ENCODE peak calls at places on chromosome 11, in seven cellular contexts. W, O, U, G, Z, H and N are unnamed samples.

GRCh38 chr11:11408436-11409221 is 55.6 kb upstream of the CSNK2A3 start:
- DNase-seq in W (no peak), O (no peak), U (no peak), G (no peak), Z (no peak), H (no peak), N (no peak)

GRCh38 chr11:113114452-113115027 is 153.3 kb downstream of the NCAM1 start:
- DNase-seq in W (peak), O (peak), U (peak), G (peak), Z (peak), H (no peak), N (peak)

GRCh38 chr11:133082851-133083488 is 449.3 kb downstream of the OPCML start:
- DNase-seq in W (peak), O (no peak), U (peak), G (peak), Z (no peak), H (peak), N (peak)

GRCh38 chr11:123195182-123196059 is at the start of gene CLMP:
- DNase-seq in W (peak), O (no peak), U (no peak), G (no peak), Z (no peak), H (no peak), N (peak)

GRCh38 chr11:107203656-107204055 is 185.4 kb upstream of the GUCY1A2 start:
- DNase-seq in W (no peak), O (no peak), U (no peak), G (no peak), Z (no peak), H (no peak), N (no peak)

GRCh38 chr11:65056999-65057398 is 1.4 kb downstream of the NAALADL1 start:
- DNase-seq in W (no peak), O (no peak), U (no peak), G (no peak), Z (no peak), H (no peak), N (no peak)

GRCh38 chr11:43504316-43504950 is 145.7 kb downstream of the TTC17 start:
- DNase-seq in W (peak), O (no peak), U (peak), G (no peak), Z (no peak), H (no peak), N (no peak)

GRCh38 chr11:27317751-27318150 is 45.3 kb downstream of the CCDC34 start:
- DNase-seq in W (no peak), O (no peak), U (no peak), G (no peak), Z (no peak), H (no peak), N (no peak)